ENCODE peak calls at places on chromosomes 5 and 9, in six cellular contexts. Y is NCI-H748 treated with DMSO at 0.1 percent for 48 hours; R is fibroblast of lung; E is dorsolateral prefrontal cortex; U is activated CD8-positive, alpha-beta memory T cell treated with anti-CD3 and anti-CD28 coated beads for 1 hour; P is Daoy. Z is an unnamed sample.

GRCh38 chr9:14189578-14189977 is 124.4 kb downstream of the NFIB start:
- DNase-seq in Y (no peak), R (no peak), E (no peak), U (no peak), P (no peak), Z (no peak)

GRCh38 chr5:73702951-73703350 is 77.0 kb downstream of the ARHGEF28 start:
- DNase-seq in Y (no peak), R (no peak), E (no peak), U (no peak), P (no peak), Z (no peak)

GRCh38 chr5:33892419-33893151 is 795 bp upstream of the ADAMTS12 start:
- DNase-seq in Y (no peak), R (peak), E (no peak), U (no peak), P (peak), Z (no peak)

GRCh38 chr9:15612962-15613361 is 60.1 kb downstream of the CCDC171 start:
- DNase-seq in Y (no peak), R (no peak), E (no peak), U (no peak), P (no peak), Z (no peak)

GRCh38 chr5:157855404-157855994 is 3.4 kb downstream of the CLINT1 start:
- DNase-seq in Y (no peak), R (peak), E (no peak), U (no peak), P (peak), Z (no peak)

GRCh38 chr9:93658184-93658925 is 82.0 kb downstream of the PHF2 start:
- DNase-seq in Y (no peak), R (no peak), E (peak), U (no peak), P (no peak), Z (no peak)

GRCh38 chr9:86407022-86407421 is 52.8 kb upstream of the TUT7 start:
- DNase-seq in Y (no peak), R (peak), E (no peak), U (no peak), P (peak), Z (no peak)

GRCh38 chr5:153959134-153959957 is 79.4 kb downstream of the FAM114A2 start:
- DNase-seq in Y (no peak), R (peak), E (no peak), U (no peak), P (no peak), Z (no peak)

GRCh38 chr9:116661037-116661954 is 25.8 kb upstream of the TRIM32 start:
- DNase-seq in Y (peak), R (peak), E (no peak), U (no peak), P (peak), Z (peak)

GRCh38 chr5:160036884-160037283 is 27.9 kb downstream of the TTC1 start:
- DNase-seq in Y (no peak), R (no peak), E (no peak), U (no peak), P (no peak), Z (no peak)

GRCh38 chr9:16730162-16730561 is 140.3 kb downstream of the BNC2 start:
- DNase-seq in Y (no peak), R (no peak), E (no peak), U (no peak), P (no peak), Z (no peak)

GRCh38 chr9:127083598-127083997 is 38.8 kb downstream of the ANGPTL2 start:
- DNase-seq in Y (no peak), R (no peak), E (no peak), U (no peak), P (no peak), Z (no peak)

GRCh38 chr9:124792976-124793594 is 16.2 kb downstream of the OLFML2A start:
- DNase-seq in Y (no peak), R (peak), E (no peak), U (no peak), P (no peak), Z (no peak)

GRCh38 chr5:16108418-16108817 is 71.2 kb downstream of the MARCHF11 start:
- DNase-seq in Y (no peak), R (no peak), E (no peak), U (no peak), P (no peak), Z (no peak)

GRCh38 chr5:133831506-133832224 is 136.8 kb downstream of the C5orf15 start:
- DNase-seq in Y (no peak), R (no peak), E (no peak), U (no peak), P (peak), Z (no peak)